ENCODE peak calls at places on chromosomes 11 and 22, in nine cellular contexts. X is endothelial cell of umbilical vein, Z is HCT116, S is A549, D is ovary, U is IMR-90, H is tibial nerve, E is breast epithelium, P is uterus. Q is an unnamed sample.

GRCh38 chr11:126920833-126921232 is 79.7 kb downstream of the KIRREL3 start:
- DNase-seq in X (no peak), Z (no peak), S (no peak), D (no peak), U (no peak), H (no peak), E (no peak), P (no peak), Q (no peak)

GRCh38 chr11:17972987-17973386 is 39.9 kb downstream of the SERGEF start:
- DNase-seq in X (peak; percentile 44), Z (peak; percentile 60), S (peak; percentile 23), D (peak; percentile 43), U (peak; percentile 93), H (peak; percentile 19), E (no peak), P (peak; percentile 33), Q (no peak)

GRCh38 chr11:22130462-22131053 is 62.3 kb upstream of the ANO5 start:
- DNase-seq in X (no peak), Z (no peak), S (no peak), D (no peak), U (no peak), H (no peak), E (no peak), P (no peak), Q (no peak)

GRCh38 chr11:121754603-121755002 is 301.8 kb upstream of the SORL1-AS1 start:
- DNase-seq in X (no peak), Z (no peak), S (no peak), D (peak; percentile 46), U (peak; percentile 14), H (peak; percentile 76), E (no peak), P (peak; percentile 57), Q (no peak)

GRCh38 chr22:46451741-46452140 is 85.7 kb downstream of the CELSR1 start:
- DNase-seq in X (no peak), Z (no peak), S (no peak), D (no peak), U (no peak), H (no peak), E (no peak), P (no peak), Q (no peak)

GRCh38 chr11:95101935-95102334 is 12.3 kb downstream of the ENDOD1 start:
- DNase-seq in X (no peak), Z (no peak), S (no peak), D (no peak), U (no peak), H (no peak), E (no peak), P (no peak), Q (no peak)

GRCh38 chr11:88105952-88106351 is 69.3 kb downstream of the RAB38 start:
- DNase-seq in X (no peak), Z (no peak), S (no peak), D (no peak), U (no peak), H (no peak), E (no peak), P (no peak), Q (no peak)

GRCh38 chr11:72598901-72599300 is 75.3 kb downstream of the PDE2A start:
- DNase-seq in X (peak; percentile 44), Z (no peak), S (peak; percentile 59), D (peak; percentile 36), U (peak; percentile 21), H (peak; percentile 45), E (no peak), P (peak; percentile 41), Q (no peak)

GRCh38 chr22:38481162-38481870 is 13.4 kb downstream of the KDELR3 start:
- DNase-seq in X (no peak), Z (no peak), S (no peak), D (no peak), U (no peak), H (no peak), E (no peak), P (no peak), Q (no peak)

GRCh38 chr22:38481871-38482332 is 14.0 kb downstream of the KDELR3 start:
- DNase-seq in X (no peak), Z (no peak), S (no peak), D (no peak), U (no peak), H (no peak), E (no peak), P (no peak), Q (no peak)

GRCh38 chr22:38482662-38483308 is 14.9 kb downstream of the KDELR3 start:
- DNase-seq in X (no peak), Z (no peak), S (no peak), D (no peak), U (no peak), H (no peak), E (no peak), P (no peak), Q (no peak)

GRCh38 chr22:38485783-38486182 is 17.9 kb downstream of the KDELR3 start:
- DNase-seq in X (no peak), Z (no peak), S (no peak), D (no peak), U (no peak), H (no peak), E (no peak), P (no peak), Q (no peak)

GRCh38 chr22:38484244-38484643 is 16.3 kb downstream of the KDELR3 start:
- DNase-seq in X (no peak), Z (no peak), S (no peak), D (no peak), U (no peak), H (no peak), E (no peak), P (no peak), Q (no peak)
- TF ChIP-seq POLR2A in X (no peak), Z (no peak), S (no peak), D (no peak), U (no peak), H (no peak), E (no peak), P (no peak), Q (no peak)

DNA sequence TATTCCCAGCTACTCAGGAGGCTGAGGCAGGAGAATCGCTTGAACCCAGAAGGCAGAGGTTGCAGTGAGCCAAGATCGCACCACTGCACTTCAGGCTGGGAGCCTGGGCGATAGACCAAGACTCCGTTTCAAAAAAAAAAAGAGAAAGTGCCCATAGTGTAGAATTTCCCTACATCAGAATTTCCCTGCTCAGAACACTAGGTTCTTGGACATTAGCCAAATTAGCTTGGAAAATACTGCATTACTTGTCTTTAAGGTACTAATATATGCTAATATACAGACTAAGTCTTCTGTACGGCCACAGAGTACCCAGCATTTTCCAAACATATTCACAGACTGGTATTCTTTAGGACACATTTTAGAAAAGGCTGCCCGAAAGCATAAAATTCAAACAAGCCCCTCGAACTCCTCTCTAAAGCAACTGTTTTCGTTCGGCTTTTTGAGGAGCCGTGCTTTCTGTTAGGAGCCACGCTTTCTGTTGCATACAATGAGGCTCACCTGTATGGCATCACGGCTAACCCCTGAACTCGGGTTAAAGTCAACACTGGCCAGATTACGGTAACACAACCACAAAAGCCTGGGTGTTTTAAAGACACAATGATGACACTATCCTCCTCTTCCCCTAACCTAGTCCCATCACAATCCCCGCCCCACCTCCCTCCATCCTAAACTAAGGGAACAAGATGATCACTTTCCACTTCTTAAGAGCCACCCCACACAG is 18.4 kb downstream of the TNKS1BP1 start:
- DNase-seq in X (peak; percentile 37), Z (no peak), S (no peak), D (no peak), U (peak; percentile 19), H (no peak), E (no peak), P (no peak), Q (no peak)
- H3K4me1 ChIP-seq in X (peaks cover 13% of the 10 kb centered on the region), Z (peaks cover 6% of the 10 kb centered on the region), S (peaks cover 47% of the 10 kb centered on the region), D (peaks cover 23% of the 10 kb centered on the region), U (peaks cover 41% of the 10 kb centered on the region), H (peaks cover 47% of the 10 kb centered on the region), E (peaks cover 36% of the 10 kb centered on the region), P (peaks cover 6% of the 10 kb centered on the region), Q (peaks cover 72% of the 10 kb centered on the region)

GRCh38 chr22:36326178-36327161 is 61.3 kb downstream of the MYH9 start:
- DNase-seq in X (no peak), Z (no peak), S (no peak), D (no peak), U (no peak), H (no peak), E (no peak), P (no peak), Q (no peak)

GRCh38 chr22:36329217-36330078 is 58.3 kb downstream of the MYH9 start:
- DNase-seq in X (peak; percentile 95), Z (peak; percentile 52), S (peak; percentile 43), D (peak; percentile 53), U (peak; percentile 97), H (no peak), E (peak; percentile 81), P (peak; percentile 81), Q (no peak)

GRCh38 chr22:36330127-36330526 is 57.6 kb downstream of the MYH9 start:
- DNase-seq in X (no peak), Z (no peak), S (no peak), D (no peak), U (no peak), H (no peak), E (no peak), P (no peak), Q (no peak)

GRCh38 chr22:36328635-36329216 is 59.0 kb downstream of the MYH9 start:
- DNase-seq in X (peak; percentile 84), Z (no peak), S (peak; percentile 14), D (peak; percentile 66), U (peak; percentile 96), H (no peak), E (peak; percentile 78), P (peak; percentile 79), Q (no peak)

GRCh38 chr22:36327922-36328551 is 59.7 kb downstream of the MYH9 start:
- DNase-seq in X (peak; percentile 54), Z (no peak), S (no peak), D (no peak), U (peak; percentile 78), H (no peak), E (no peak), P (no peak), Q (no peak)
- TF ChIP-seq POLR2A in X (peak; percentile 17), Z (no peak), S (no peak), D (no peak), U (peak; percentile 10), H (no peak), E (no peak), P (no peak), Q (no peak)

GRCh38 chr11:1761110-1761856 is 2.4 kb downstream of the CTSD start:
- DNase-seq in X (no peak), Z (no peak), S (no peak), D (no peak), U (no peak), H (no peak), E (no peak), P (no peak), Q (no peak)

GRCh38 chr11:1761857-1762536 is 1.7 kb downstream of the CTSD start:
- DNase-seq in X (no peak), Z (no peak), S (no peak), D (no peak), U (no peak), H (no peak), E (no peak), P (no peak), Q (no peak)

GRCh38 chr11:1759151-1759850 is 4.4 kb downstream of the CTSD start:
- DNase-seq in X (no peak), Z (no peak), S (no peak), D (no peak), U (no peak), H (no peak), E (no peak), P (no peak), Q (no peak)

GRCh38 chr11:1759851-1760220 is 3.9 kb downstream of the CTSD start:
- DNase-seq in X (no peak), Z (no peak), S (no peak), D (no peak), U (no peak), H (no peak), E (no peak), P (no peak), Q (no peak)

DNA sequence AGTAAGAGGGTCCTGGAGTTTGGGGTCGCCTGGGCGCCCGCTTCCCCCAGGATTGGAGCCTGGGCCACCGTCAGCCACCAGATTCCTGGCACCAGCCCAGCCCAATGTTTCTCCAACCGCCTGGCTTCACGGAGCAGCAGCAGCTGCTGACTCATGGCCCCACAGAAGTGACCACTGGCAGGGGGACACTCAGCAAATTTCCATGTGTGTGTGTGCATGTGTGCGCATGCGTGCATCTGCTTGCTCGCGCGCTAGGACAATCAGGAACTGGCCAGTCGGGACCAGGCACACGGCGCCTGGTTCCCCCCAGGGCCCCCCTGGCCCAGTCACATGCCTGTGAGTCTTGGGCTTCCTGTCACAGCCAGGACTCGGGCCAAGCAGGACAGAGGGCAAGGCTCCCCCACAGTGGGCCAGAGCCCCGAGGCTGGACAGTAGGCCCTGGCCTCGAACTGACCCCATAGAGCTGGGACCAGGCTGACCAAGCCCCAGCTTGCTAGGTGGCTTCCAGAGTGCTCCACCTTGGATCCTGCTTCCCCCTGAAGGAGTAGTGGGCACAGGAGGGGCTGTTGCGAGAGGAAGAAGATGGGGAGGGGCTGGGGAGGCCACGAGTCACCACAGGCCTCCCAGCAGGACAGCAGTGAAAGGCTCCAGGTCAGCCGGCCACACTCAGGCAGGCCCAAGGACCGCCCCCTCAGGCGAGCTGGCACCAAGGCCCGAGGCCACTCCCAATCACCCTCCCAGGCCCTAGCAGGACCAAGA is 3.2 kb downstream of the CTSD start:
- DNase-seq in X (peak; percentile 40), Z (no peak), S (no peak), D (no peak), U (peak; percentile 52), H (peak; percentile 67), E (no peak), P (peak; percentile 51), Q (no peak)
- H3K4me1 ChIP-seq in X (peaks cover 22% of the 10 kb centered on the region), Z (peaks cover 13% of the 10 kb centered on the region), S (peaks cover 45% of the 10 kb centered on the region), D (peaks cover 19% of the 10 kb centered on the region), U (peaks cover 23% of the 10 kb centered on the region), H (peaks cover 72% of the 10 kb centered on the region), E (peaks cover 22% of the 10 kb centered on the region), P (no peaks in the 10 kb centered on the region), Q (peaks cover 89% of the 10 kb centered on the region)

Q was measured in esophagus squamous epithelium.